ENCODE peak calls at places on chromosomes 5 and 9, in seven cellular contexts. O is adrenal gland, U is Calu3, V is NB4, W is Caco-2, K is WTC11, C is AG04449. H is an unnamed sample.

GRCh38 chr9:130833324-130833990 is 1.6 kb upstream of the ABL1 start:
- DNase-seq in O (no peak), U (no peak), V (no peak), W (no peak), K (no peak), C (peak; percentile 46), H (no peak)

GRCh38 chr5:119286516-119287488 is 69.0 kb upstream of the TNFAIP8 start:
- DNase-seq in O (no peak), U (no peak), V (peak; percentile 29), W (no peak), K (no peak), C (no peak), H (no peak)

GRCh38 chr5:103346162-103346748 is 87.7 kb downstream of the MACIR start:
- DNase-seq in O (no peak), U (no peak), V (no peak), W (peak; percentile 45), K (peak; percentile 66), C (no peak), H (no peak)

GRCh38 chr5:142568271-142568995 is 117.5 kb downstream of the FGF1 start:
- DNase-seq in O (peak; percentile 76), U (no peak), V (no peak), W (no peak), K (no peak), C (no peak), H (no peak)

GRCh38 chr9:131095666-131096489 is 453 bp upstream of the AIF1L start:
- DNase-seq in O (no peak), U (peak; percentile 46), V (peak; percentile 47), W (peak; percentile 68), K (peak; percentile 87), C (no peak), H (no peak)

GRCh38 chr9:130214921-130215320 is 42.7 kb downstream of the NCS1 start:
- DNase-seq in O (no peak), U (no peak), V (no peak), W (no peak), K (no peak), C (no peak), H (no peak)

GRCh38 chr9:108282872-108283271 is 572.9 kb downstream of the ACTL7B start:
- DNase-seq in O (no peak), U (no peak), V (peak; percentile 16), W (no peak), K (no peak), C (no peak), H (no peak)

GRCh38 chr5:35518104-35518503 is 99.6 kb upstream of the SPEF2 start:
- DNase-seq in O (no peak), U (no peak), V (peak; percentile 86), W (no peak), K (no peak), C (no peak), H (no peak)

GRCh38 chr9:111098093-111098492 is 59.8 kb upstream of the LPAR1 start:
- DNase-seq in O (no peak), U (no peak), V (no peak), W (no peak), K (no peak), C (no peak), H (no peak)

DNA sequence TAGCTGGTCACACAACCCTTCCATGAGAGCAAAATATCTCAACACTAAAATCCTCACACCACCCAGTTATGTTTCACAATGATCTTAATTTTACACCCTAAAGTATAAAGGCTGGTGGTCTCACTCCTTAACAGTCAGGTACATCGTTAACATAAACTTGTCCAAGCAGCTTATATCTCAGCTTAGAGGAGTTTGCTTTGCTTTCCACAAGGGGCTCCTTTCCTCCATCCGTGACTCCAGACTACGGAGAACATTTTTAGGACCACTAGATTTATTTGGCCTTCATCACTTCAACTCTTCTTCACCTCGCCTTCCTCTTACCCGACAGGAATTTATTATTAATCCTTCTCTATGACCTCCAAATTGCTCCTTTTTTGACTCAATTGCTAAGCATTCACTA is 1014.1 kb upstream of the NUDT12 start:
- DNase-seq in O (no peak), U (no peak), V (no peak), W (no peak), K (no peak), C (no peak), H (no peak)
- TF ChIP-seq CTCF in O (no peak), U (no peak), V (no peak), W (no peak), K (no peak), C (no peak), H (no peak)

DNA sequence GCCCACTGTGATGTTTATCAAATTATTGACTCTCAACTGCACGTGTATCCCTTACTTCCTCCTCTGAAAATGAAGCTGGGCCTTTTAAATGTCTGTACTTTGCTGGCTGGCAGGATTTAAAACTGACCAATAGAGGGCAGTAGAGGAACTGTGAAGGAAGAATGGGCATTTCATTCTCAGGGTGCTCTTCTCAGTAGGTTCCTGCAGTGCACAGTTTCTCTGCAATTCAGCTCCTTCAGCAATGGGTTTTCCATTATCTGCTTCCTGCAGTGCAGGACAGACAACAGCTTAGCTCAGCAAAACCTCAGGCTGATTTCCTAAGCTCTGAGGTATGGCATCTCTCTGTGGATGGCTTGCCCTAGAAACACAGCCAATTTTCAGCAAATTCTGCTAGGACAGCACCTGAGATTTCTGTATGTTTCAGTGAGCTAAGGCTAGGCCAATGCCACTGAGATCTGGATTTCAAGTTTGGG is 298.4 kb upstream of the PRDM9 start:
- DNase-seq in O (no peak), U (peak; percentile 31), V (peak; percentile 78), W (peak; percentile 37), K (peak; percentile 14), C (no peak), H (no peak)
- TF ChIP-seq CTCF in O (peak; percentile 30), U (peak; percentile 43), V (peak; percentile 71), W (peak; percentile 55), K (peak; percentile 69), C (no peak), H (peak; percentile 33)

GRCh38 chr5:141032626-141033025 is 18.5 kb upstream of the PCDHB1 start:
- DNase-seq in O (no peak), U (no peak), V (no peak), W (no peak), K (no peak), C (no peak), H (no peak)
- TF ChIP-seq CTCF in O (no peak), U (no peak), V (no peak), W (no peak), K (no peak), C (no peak), H (no peak)

DNA sequence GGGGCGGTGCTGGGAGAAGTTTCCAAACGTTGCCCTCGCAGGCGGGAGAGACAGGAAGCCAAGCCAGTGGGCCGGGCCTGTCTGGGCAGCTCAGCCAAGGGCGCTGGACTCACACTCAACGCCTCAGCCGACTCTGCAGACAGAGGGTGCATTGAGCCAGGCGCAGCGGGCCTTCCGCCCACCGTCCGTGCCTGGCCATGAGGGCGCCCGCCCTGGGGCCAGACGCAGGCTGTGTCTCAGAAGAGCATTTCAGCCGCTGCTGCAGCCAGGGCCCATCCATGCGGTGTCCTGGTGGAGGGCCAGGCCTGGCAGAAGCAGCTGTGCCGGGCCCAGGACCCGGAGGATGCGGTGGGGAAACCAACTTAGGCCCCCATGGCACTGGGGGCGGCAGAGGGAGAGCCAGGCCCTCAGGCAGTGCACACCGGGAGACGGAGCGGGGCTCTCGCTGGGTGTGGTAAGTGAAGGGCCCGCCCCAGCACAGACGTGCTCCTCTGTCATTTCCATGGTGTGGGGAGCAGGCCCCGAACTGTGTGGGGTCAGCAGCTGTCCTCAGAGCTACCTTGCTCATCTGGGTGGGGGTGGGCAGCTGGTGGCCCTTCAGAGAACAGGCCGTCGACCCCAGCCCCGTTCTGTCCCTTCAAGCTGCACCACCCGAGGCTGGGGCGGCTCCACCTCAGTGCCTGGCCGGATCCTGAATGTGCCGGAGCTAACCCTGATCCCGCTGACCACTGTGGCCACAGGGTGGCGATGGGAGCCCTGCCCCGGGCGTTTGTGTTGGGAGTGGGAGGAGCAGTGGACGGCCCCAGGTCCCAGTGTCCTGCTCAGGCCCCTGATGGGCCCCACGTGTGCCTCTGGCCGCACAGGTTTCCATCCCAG is 18.0 kb downstream of the DNLZ start:
- DNase-seq in O (peak; percentile 52), U (peak; percentile 68), V (no peak), W (peak; percentile 91), K (peak; percentile 79), C (no peak), H (peak; percentile 56)
- TF ChIP-seq CTCF in O (peak; percentile 39), U (peak; percentile 34), V (peak; percentile 6), W (peak; percentile 75), K (no peak), C (peak; percentile 52), H (peak; percentile 27)

GRCh38 chr5:134371834-134372340 is 518 bp downstream of the UBE2B start:
- DNase-seq in O (peak; percentile 88), U (peak; percentile 64), V (peak; percentile 74), W (peak; percentile 81), K (peak; percentile 78), C (no peak), H (peak; percentile 61)
- TF ChIP-seq CTCF in O (no peak), U (no peak), V (no peak), W (no peak), K (no peak), C (no peak), H (no peak)

DNA sequence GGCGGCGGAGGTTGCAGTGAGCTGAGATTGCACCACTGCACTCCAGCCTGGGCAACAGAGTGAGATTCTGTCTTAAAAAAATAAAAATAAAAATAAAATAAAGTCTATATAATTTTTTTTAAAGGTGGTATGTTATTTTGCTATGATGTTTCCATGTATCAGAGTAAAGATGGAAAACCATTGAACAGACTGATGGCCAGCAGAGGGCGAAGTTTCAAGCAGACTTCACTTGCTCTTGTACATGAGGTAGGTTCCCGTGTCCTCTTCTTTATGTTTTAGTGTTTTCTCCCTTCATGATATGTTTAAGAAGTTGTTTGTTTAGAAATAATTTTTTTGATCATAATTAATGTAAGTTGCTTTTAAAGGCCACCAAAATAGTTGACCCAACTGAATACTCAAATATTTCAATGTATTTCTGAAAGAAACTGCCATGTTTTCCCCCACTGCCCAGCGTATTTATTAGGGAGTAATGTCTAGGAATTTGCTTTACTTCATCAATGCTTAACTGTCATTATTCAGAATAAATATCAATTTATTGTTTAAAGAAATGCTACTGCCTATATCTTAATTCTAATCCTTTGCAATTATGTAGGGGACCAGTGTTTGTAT is 146.4 kb downstream of the HACD4 start:
- DNase-seq in O (peak; percentile 48), U (peak; percentile 54), V (peak; percentile 79), W (peak; percentile 49), K (peak; percentile 65), C (no peak), H (peak; percentile 61)
- TF ChIP-seq CTCF in O (peak; percentile 31), U (peak; percentile 40), V (peak; percentile 90), W (peak; percentile 68), K (peak; percentile 53), C (peak; percentile 61), H (peak; percentile 74)